ENCODE peak calls at places on chromosome 14, in nine cellular contexts. F is mesendoderm, I is choroid plexus epithelial cell, C is glomerular endothelial cell, T is NCI-H748 treated with DMSO at 0.1 percent for 48 hours, A is midbrain, O is T-cell, V is fibroblast of the aortic adventitia, S is GM04504. Y is an unnamed sample.

GRCh38 chr14:96139879-96140278 is 64.8 kb upstream of the BDKRB2 start:
- DNase-seq in C (no peak), F (no peak), O (no peak), S (no peak), V (no peak), T (no peak), A (no peak), I (no peak), Y (no peak)

GRCh38 chr14:76786556-76786955 is 25.3 kb downstream of the VASH1 start:
- DNase-seq in T (no peak), S (no peak), C (no peak), A (no peak), V (no peak), I (no peak), F (no peak), O (no peak), Y (no peak)

GRCh38 chr14:32230181-32230580 is 27.1 kb upstream of the RNU6-8 start:
- DNase-seq in S (peak; percentile 20), I (peak; percentile 32), O (no peak), F (no peak), C (no peak), V (peak; percentile 55), T (no peak), A (no peak), Y (no peak)

GRCh38 chr14:50666772-50667490 is 1.2 kb downstream of the SAV1 start:
- DNase-seq in C (no peak), I (peak; percentile 83), F (peak; percentile 85), S (peak; percentile 27), O (peak; percentile 38), A (peak; percentile 60), V (peak; percentile 79), T (no peak), Y (no peak)

GRCh38 chr14:72466325-72466724 is 427.6 kb downstream of the DPF3 start:
- DNase-seq in A (no peak), S (no peak), O (no peak), C (no peak), T (no peak), V (no peak), F (no peak), I (no peak), Y (no peak)

GRCh38 chr14:55701638-55702037 is 121.6 kb downstream of the KTN1 start:
- DNase-seq in C (no peak), T (no peak), O (no peak), F (no peak), V (peak; percentile 18), S (no peak), I (no peak), A (no peak), Y (no peak)

GRCh38 chr14:100384819-100385813 is 62.0 kb downstream of the SLC25A47 start:
- DNase-seq in S (no peak), A (peak; percentile 50), C (no peak), O (no peak), T (no peak), F (peak; percentile 48), V (peak; percentile 79), I (peak; percentile 91), Y (peak; percentile 73)

GRCh38 chr14:90661881-90662280 is 154.3 kb downstream of the TTC7B start:
- DNase-seq in I (no peak), O (no peak), V (no peak), T (no peak), S (no peak), A (no peak), C (no peak), F (no peak), Y (no peak)

GRCh38 chr14:74980746-74981661 is 21.7 kb upstream of the EIF2B2 start:
- DNase-seq in A (no peak), I (peak; percentile 89), F (peak; percentile 90), S (no peak), V (peak; percentile 40), O (no peak), C (no peak), T (no peak), Y (peak; percentile 91)

GRCh38 chr14:102481791-102482238 is 27.8 kb downstream of the ANKRD9 start:
- DNase-seq in O (no peak), V (no peak), I (peak; percentile 23), A (no peak), C (no peak), S (peak; percentile 3), F (no peak), T (no peak), Y (no peak)

GRCh38 chr14:68084256-68084655 is 264.7 kb downstream of the RAD51B start:
- DNase-seq in S (no peak), C (no peak), I (peak; percentile 68), T (no peak), O (no peak), V (peak; percentile 25), F (peak; percentile 36), A (no peak), Y (no peak)

GRCh38 chr14:101491841-101492240 is 69.5 kb upstream of the DIO3 start:
- DNase-seq in I (no peak), V (no peak), C (no peak), O (no peak), F (no peak), A (no peak), S (no peak), T (no peak), Y (no peak)

GRCh38 chr14:72970058-72970630 is 43.9 kb downstream of the DCAF4 start:
- DNase-seq in V (no peak), T (no peak), S (no peak), I (no peak), O (no peak), C (no peak), F (no peak), A (no peak), Y (no peak)

GRCh38 chr14:100656996-100657395 is 69.7 kb upstream of the DLK1 start:
- DNase-seq in O (no peak), S (no peak), A (no peak), I (no peak), F (no peak), T (no peak), C (no peak), V (no peak), Y (no peak)

GRCh38 chr14:54807428-54807827 is 95.2 kb downstream of the GCH1 start:
- DNase-seq in A (no peak), S (no peak), F (no peak), O (no peak), C (no peak), T (no peak), I (no peak), V (no peak), Y (no peak)

GRCh38 chr14:83071888-83072501 is 1538.3 kb upstream of the SEL1L start:
- DNase-seq in F (peak; percentile 69), O (no peak), I (peak; percentile 38), V (no peak), S (no peak), A (no peak), T (no peak), C (no peak), Y (peak; percentile 23)

GRCh38 chr14:77151918-77152588 is 10.5 kb upstream of the ZDHHC22 start:
- DNase-seq in O (no peak), I (peak; percentile 56), V (peak; percentile 49), F (no peak), S (no peak), A (peak; percentile 17), C (no peak), T (peak; percentile 78), Y (peak; percentile 77)

GRCh38 chr14:76456200-76456599 is 80.3 kb downstream of the ESRRB start:
- DNase-seq in O (no peak), S (peak; percentile 6), F (peak; percentile 75), V (peak; percentile 30), A (no peak), I (peak; percentile 38), T (peak; percentile 46), C (peak; percentile 14), Y (peak; percentile 10)

GRCh38 chr14:26870722-26871121 is 272.9 kb upstream of the NOVA1 start:
- DNase-seq in F (no peak), T (no peak), C (no peak), I (no peak), V (no peak), O (no peak), A (no peak), S (no peak), Y (peak; percentile 49)

GRCh38 chr14:95871531-95871930 is 5.1 kb upstream of the TUNAR start:
- DNase-seq in S (no peak), F (no peak), V (no peak), T (peak; percentile 66), A (no peak), I (no peak), C (no peak), O (no peak), Y (no peak)

GRCh38 chr14:51002406-51002984 is 58.2 kb upstream of the PYGL start:
- DNase-seq in S (no peak), V (no peak), I (no peak), A (no peak), F (no peak), O (no peak), T (no peak), C (no peak), Y (peak; percentile 19)

GRCh38 chr14:94009767-94010166 is 12.7 kb downstream of the CCDC197 start:
- DNase-seq in O (no peak), A (no peak), F (no peak), T (no peak), C (no peak), S (no peak), I (peak; percentile 75), V (peak; percentile 64), Y (no peak)

GRCh38 chr14:105857816-105858675 is 331.7 kb downstream of the TMEM121 start:
- DNase-seq in T (no peak), C (no peak), S (no peak), V (no peak), O (no peak), I (no peak), A (no peak), F (no peak), Y (no peak)

GRCh38 chr14:29749327-29749726 is 178.3 kb downstream of the PRKD1 start:
- DNase-seq in S (no peak), A (no peak), I (peak; percentile 68), T (no peak), O (no peak), C (no peak), F (peak; percentile 64), V (peak; percentile 42), Y (no peak)

GRCh38 chr14:45531022-45531421 is 278.0 kb upstream of the MIS18BP1 start:
- DNase-seq in F (no peak), T (no peak), C (no peak), I (no peak), A (no peak), S (no peak), V (no peak), O (no peak), Y (no peak)

GRCh38 chr14:80930836-80931389 is 10.6 kb downstream of the CEP128 start:
- DNase-seq in S (peak; percentile 80), I (peak; percentile 93), F (no peak), A (no peak), C (peak; percentile 14), O (peak; percentile 34), T (no peak), V (peak; percentile 62), Y (no peak)

GRCh38 chr14:37034410-37035285 is 137.8 kb downstream of the SLC25A21 start:
- DNase-seq in I (peak; percentile 42), T (no peak), F (no peak), S (peak; percentile 46), C (no peak), V (peak; percentile 82), O (no peak), A (no peak), Y (no peak)

GRCh38 chr14:93533437-93533836 is 102.7 kb downstream of the UNC79 start:
- DNase-seq in O (no peak), A (no peak), I (no peak), F (no peak), T (no peak), V (no peak), S (no peak), C (no peak), Y (no peak)

GRCh38 chr14:93703941-93704340 is 84.3 kb downstream of the PRIMA1 start:
- DNase-seq in A (no peak), O (no peak), C (no peak), T (no peak), S (no peak), I (no peak), F (no peak), V (no peak), Y (no peak)

GRCh38 chr14:91241848-91242247 is 2.7 kb downstream of the GPR68 start:
- DNase-seq in T (no peak), C (no peak), O (no peak), V (no peak), A (peak; percentile 4), F (no peak), I (no peak), S (no peak), Y (no peak)